ENCODE peak calls at places on chromosomes 3 and 15, in six cellular contexts. C, T, A, K, J and L are unnamed samples.

GRCh38 chr3:70933105-70933810 is 620.8 kb upstream of the MDFIC2 start:
- DNase-seq in C (no peak), T (no peak), A (no peak), K (no peak), J (no peak), L (no peak)

GRCh38 chr15:95401586-95401985 is 928.9 kb upstream of the NR2F2 start:
- DNase-seq in C (no peak), T (no peak), A (no peak), K (no peak), J (no peak), L (no peak)

GRCh38 chr15:63990449-63990848 is 55.8 kb downstream of the DAPK2 start:
- DNase-seq in C (no peak), T (no peak), A (no peak), K (no peak), J (no peak), L (no peak)

GRCh38 chr3:100882571-100882981 is 110.6 kb downstream of the ABI3BP start:
- DNase-seq in C (no peak), T (no peak), A (no peak), K (no peak), J (no peak), L (no peak)

GRCh38 chr3:146543461-146544012 is 870 bp downstream of the PLSCR1 start:
- DNase-seq in C (no peak), T (no peak), A (no peak), K (no peak), J (no peak), L (no peak)

GRCh38 chr3:152357587-152357986 is 88.9 kb downstream of the MBNL1 start:
- DNase-seq in C (no peak), T (no peak), A (no peak), K (no peak), J (no peak), L (no peak)

GRCh38 chr3:16085884-16086608 is 88.4 kb upstream of the GALNT15 start:
- DNase-seq in C (no peak), T (no peak), A (no peak), K (no peak), J (no peak), L (no peak)

GRCh38 chr15:97706059-97706458 is 254.4 kb upstream of the ARRDC4 start:
- DNase-seq in C (no peak), T (no peak), A (no peak), K (no peak), J (no peak), L (no peak)

GRCh38 chr15:69456208-69457166 is 3.9 kb downstream of the RPLP1 start:
- DNase-seq in C (no peak), T (no peak), A (no peak), K (no peak), J (no peak), L (no peak)

GRCh38 chr15:84982301-84982920 is 755 bp downstream of the PDE8A start:
- DNase-seq in C (peak; percentile 43), T (no peak), A (no peak), K (no peak), J (no peak), L (peak; percentile 40)

GRCh38 chr3:53850895-53851294 is 4.5 kb downstream of the IL17RB start:
- DNase-seq in C (no peak), T (no peak), A (no peak), K (no peak), J (no peak), L (no peak)

GRCh38 chr15:58407366-58407765 is 24.4 kb upstream of the LIPC start:
- DNase-seq in C (no peak), T (no peak), A (no peak), K (no peak), J (no peak), L (no peak)

GRCh38 chr15:77623878-77624524 is 8.7 kb downstream of the LINGO1 start:
- DNase-seq in C (no peak), T (no peak), A (no peak), K (no peak), J (no peak), L (no peak)

GRCh38 chr3:103976931-103977339 is 1389.8 kb upstream of the ALCAM start:
- DNase-seq in C (no peak), T (no peak), A (no peak), K (no peak), J (no peak), L (no peak)

GRCh38 chr15:65384895-65385867 is 7.4 kb upstream of the IGDCC3 start:
- DNase-seq in C (peak; percentile 71), T (peak; percentile 82), A (peak; percentile 97), K (peak; percentile 77), J (peak; percentile 77), L (peak; percentile 95)

GRCh38 chr15:74821091-74821789 is 5.2 kb upstream of the CPLX3 start:
- DNase-seq in C (no peak), T (no peak), A (peak; percentile 76), K (no peak), J (no peak), L (peak; percentile 80)

GRCh38 chr3:51311055-51311454 is 74.0 kb upstream of the MANF start:
- DNase-seq in C (no peak), T (no peak), A (peak; percentile 15), K (peak; percentile 19), J (no peak), L (peak; percentile 58)

GRCh38 chr3:61589856-61590255 is 28.5 kb downstream of the PTPRG start:
- DNase-seq in C (no peak), T (no peak), A (no peak), K (peak; percentile 58), J (no peak), L (no peak)

GRCh38 chr15:31977812-31978662 is 52.3 kb upstream of the CHRNA7 start:
- DNase-seq in C (peak; percentile 31), T (peak; percentile 66), A (peak; percentile 45), K (peak; percentile 45), J (peak; percentile 49), L (peak; percentile 60)

GRCh38 chr15:52093539-52094502 is 18.8 kb downstream of the BCL2L10 start:
- DNase-seq in C (no peak), T (no peak), A (no peak), K (peak; percentile 29), J (no peak), L (no peak)

GRCh38 chr3:50652709-50653108 is 22.0 kb upstream of the DOCK3 start:
- DNase-seq in C (peak; percentile 27), T (no peak), A (peak; percentile 36), K (no peak), J (peak; percentile 38), L (peak; percentile 52)

GRCh38 chr3:132549890-132550578 is 47.0 kb upstream of the ACKR4 start:
- DNase-seq in C (no peak), T (no peak), A (peak; percentile 15), K (peak; percentile 11), J (no peak), L (peak; percentile 17)

GRCh38 chr3:99909714-99910508 is 92.2 kb downstream of the CMSS1 start:
- DNase-seq in C (no peak), T (no peak), A (no peak), K (peak; percentile 32), J (no peak), L (no peak)

GRCh38 chr3:145191543-145191942 is 969.4 kb downstream of the PLOD2 start:
- DNase-seq in C (no peak), T (no peak), A (no peak), K (no peak), J (no peak), L (no peak)

GRCh38 chr3:174218011-174218410 is 641.1 kb upstream of the NAALADL2 start:
- DNase-seq in C (no peak), T (no peak), A (no peak), K (no peak), J (no peak), L (no peak)

GRCh38 chr3:186693843-186694242 is 23.3 kb upstream of the KNG1 start:
- DNase-seq in C (no peak), T (no peak), A (no peak), K (no peak), J (no peak), L (no peak)

GRCh38 chr3:56467108-56467507 is 1.2 kb downstream of the ERC2 start:
- DNase-seq in C (peak; percentile 20), T (peak; percentile 86), A (peak; percentile 24), K (peak; percentile 43), J (peak; percentile 93), L (peak; percentile 55)

GRCh38 chr3:9779721-9780450 is 10.1 kb upstream of the CAMK1 start:
- DNase-seq in C (no peak), T (no peak), A (no peak), K (no peak), J (no peak), L (peak; percentile 57)

GRCh38 chr15:67300266-67300914 is 45.8 kb downstream of the IQCH start:
- DNase-seq in C (no peak), T (no peak), A (no peak), K (no peak), J (no peak), L (no peak)

GRCh38 chr15:62059818-62060115 is 480 bp downstream of the VPS13C start:
- DNase-seq in C (peak; percentile 30), T (no peak), A (peak; percentile 53), K (no peak), J (no peak), L (peak; percentile 84)

GRCh38 chr3:127074900-127075360 is 92.0 kb downstream of the PLXNA1 start:
- DNase-seq in C (no peak), T (no peak), A (peak; percentile 71), K (no peak), J (peak; percentile 78), L (peak; percentile 86)

GRCh38 chr3:3778641-3779270 is 20.5 kb upstream of the LRRN1 start:
- DNase-seq in C (no peak), T (no peak), A (no peak), K (no peak), J (no peak), L (no peak)

GRCh38 chr3:157232146-157232545 is 72.2 kb upstream of the CCNL1 start:
- DNase-seq in C (no peak), T (no peak), A (no peak), K (no peak), J (no peak), L (no peak)

GRCh38 chr15:62275818-62276217 is 110.7 kb upstream of the C2CD4B start:
- DNase-seq in C (no peak), T (no peak), A (no peak), K (no peak), J (no peak), L (no peak)

GRCh38 chr3:110420158-110420641 is 651.4 kb upstream of the NECTIN3 start:
- DNase-seq in C (no peak), T (no peak), A (no peak), K (no peak), J (no peak), L (no peak)